ENCODE peak calls at places on chromosome 2, in six cellular contexts. G, K, B, Q, C and M are unnamed samples.

GRCh38 chr2:39368376-39368775 is 68.7 kb downstream of the MAP4K3 start:
- DNase-seq in G (no peak), K (no peak), B (no peak), Q (no peak), C (no peak), M (no peak)

GRCh38 chr2:239444626-239445625 is 44.1 kb upstream of the HDAC4 start:
- DNase-seq in G (no peak), K (no peak), B (no peak), Q (no peak), C (no peak), M (peak)

GRCh38 chr2:194103941-194104655 is 1552.9 kb upstream of the SLC39A10 start:
- DNase-seq in G (no peak), K (no peak), B (no peak), Q (no peak), C (no peak), M (no peak)

GRCh38 chr2:64797881-64798590 is 144.3 kb upstream of the SERTAD2 start:
- DNase-seq in G (no peak), K (peak), B (no peak), Q (peak), C (no peak), M (no peak)

GRCh38 chr2:70598197-70598596 is 44.6 kb upstream of the TGFA start:
- DNase-seq in G (no peak), K (no peak), B (no peak), Q (no peak), C (no peak), M (no peak)

GRCh38 chr2:147364597-147364996 is 480.2 kb upstream of the ACVR2A start:
- DNase-seq in G (no peak), K (no peak), B (no peak), Q (no peak), C (no peak), M (no peak)

GRCh38 chr2:126687086-126687485 is 31.1 kb downstream of the GYPC start:
- DNase-seq in G (no peak), K (no peak), B (no peak), Q (no peak), C (no peak), M (no peak)

GRCh38 chr2:25378731-25379490 is 37.2 kb upstream of the DNMT3A start:
- DNase-seq in G (no peak), K (no peak), B (no peak), Q (no peak), C (no peak), M (no peak)

GRCh38 chr2:27431395-27431794 is 3.0 kb downstream of the NRBP1 start:
- DNase-seq in G (no peak), K (no peak), B (no peak), Q (peak), C (no peak), M (no peak)

GRCh38 chr2:187842978-187843847 is 289.0 kb upstream of the TFPI start:
- DNase-seq in G (no peak), K (peak), B (no peak), Q (peak), C (peak), M (peak)

GRCh38 chr2:96832751-96833507 is 10.9 kb downstream of the ANKRD23 start:
- DNase-seq in G (no peak), K (peak), B (no peak), Q (no peak), C (no peak), M (peak)

GRCh38 chr2:11850082-11850481 is 103.7 kb downstream of the LPIN1 start:
- DNase-seq in G (no peak), K (no peak), B (no peak), Q (no peak), C (no peak), M (no peak)

GRCh38 chr2:233354971-233355574 is 779 bp downstream of the DGKD start:
- DNase-seq in G (no peak), K (no peak), B (no peak), Q (no peak), C (peak), M (peak)

GRCh38 chr2:85394256-85394655 is 15.9 kb downstream of the CAPG start:
- DNase-seq in G (no peak), K (no peak), B (no peak), Q (no peak), C (no peak), M (no peak)

GRCh38 chr2:31054383-31054782 is 83.9 kb downstream of the GALNT14 start:
- DNase-seq in G (no peak), K (no peak), B (no peak), Q (no peak), C (no peak), M (no peak)

GRCh38 chr2:109355192-109355843 is 226.3 kb downstream of the SH3RF3 start:
- DNase-seq in G (no peak), K (no peak), B (no peak), Q (no peak), C (no peak), M (no peak)

GRCh38 chr2:9778471-9779402 is 64.5 kb upstream of the TAF1B start:
- DNase-seq in G (no peak), K (no peak), B (no peak), Q (no peak), C (no peak), M (no peak)

GRCh38 chr2:105812180-105813044 is 67.7 kb downstream of the NCK2 start:
- DNase-seq in G (no peak), K (no peak), B (no peak), Q (no peak), C (no peak), M (no peak)

GRCh38 chr2:144509001-144509545 is 10.8 kb downstream of the ZEB2 start:
- DNase-seq in G (no peak), K (no peak), B (no peak), Q (no peak), C (no peak), M (no peak)

GRCh38 chr2:47008381-47009280 is 93.0 kb upstream of the MCFD2 start:
- DNase-seq in G (no peak), K (no peak), B (no peak), Q (no peak), C (peak), M (no peak)

GRCh38 chr2:24359701-24360049 is 661 bp downstream of the ITSN2 start:
- DNase-seq in G (peak), K (peak), B (no peak), Q (no peak), C (no peak), M (peak)

GRCh38 chr2:84901593-84902120 is 3.8 kb upstream of the TMSB10 start:
- DNase-seq in G (no peak), K (no peak), B (no peak), Q (no peak), C (no peak), M (no peak)

GRCh38 chr2:157190151-157190550 is 67.4 kb upstream of the GALNT5 start:
- DNase-seq in G (no peak), K (peak), B (no peak), Q (peak), C (no peak), M (peak)

GRCh38 chr2:206558492-206558891 is 83.8 kb upstream of the FAM237A start:
- DNase-seq in G (no peak), K (no peak), B (no peak), Q (no peak), C (no peak), M (no peak)

GRCh38 chr2:217331577-217332139 is 471.8 kb upstream of the TNP1 start:
- DNase-seq in G (no peak), K (peak), B (peak), Q (no peak), C (peak), M (peak)

GRCh38 chr2:235493775-235494715 is at the start of gene AGAP1:
- DNase-seq in G (peak), K (peak), B (peak), Q (peak), C (peak), M (peak)

GRCh38 chr2:195252018-195252417 is 405.0 kb upstream of the SLC39A10 start:
- DNase-seq in G (no peak), K (no peak), B (no peak), Q (no peak), C (no peak), M (no peak)

GRCh38 chr2:236016496-236016895 is 151.7 kb downstream of the GBX2 start:
- DNase-seq in G (no peak), K (no peak), B (no peak), Q (no peak), C (no peak), M (no peak)

GRCh38 chr2:239598011-239598731 is 197.4 kb upstream of the HDAC4 start:
- DNase-seq in G (no peak), K (no peak), B (no peak), Q (no peak), C (no peak), M (no peak)

GRCh38 chr2:176817061-176817565 is 395.5 kb upstream of the HNRNPA3 start:
- DNase-seq in G (no peak), K (peak), B (no peak), Q (no peak), C (no peak), M (no peak)

GRCh38 chr2:39218401-39218800 is 25.4 kb downstream of the CDKL4 start:
- DNase-seq in G (no peak), K (no peak), B (no peak), Q (no peak), C (no peak), M (no peak)

GRCh38 chr2:233453111-233453915 is 99.0 kb downstream of the DGKD start:
- DNase-seq in G (no peak), K (no peak), B (no peak), Q (no peak), C (no peak), M (no peak)

GRCh38 chr2:35293261-35293660 is 1062.3 kb upstream of the CRIM1 start:
- DNase-seq in G (no peak), K (no peak), B (no peak), Q (no peak), C (no peak), M (no peak)